ENCODE peak calls at places on chromosome 12, in six cellular contexts. S is suprapubic skin, K is testis, R is prostate gland, V is psoas muscle, A is A549. B is an unnamed sample.

GRCh38 chr12:95802482-95803264 is 12.1 kb upstream of the NTN4 start:
- DNase-seq in V (no peak), S (no peak), K (no peak), A (peak), R (peak), B (no peak)

GRCh38 chr12:124015791-124016510 is 42.9 kb downstream of the ZNF664 start:
- DNase-seq in K (no peak), R (no peak), A (no peak), S (no peak), V (no peak), B (no peak)

GRCh38 chr12:91685917-91686316 is 459.7 kb downstream of the BTG1 start:
- DNase-seq in K (no peak), R (no peak), A (peak), S (no peak), V (no peak), B (no peak)

GRCh38 chr12:60693019-60693626 is 1097.3 kb downstream of the SLC16A7 start:
- DNase-seq in S (no peak), K (no peak), V (no peak), R (no peak), A (no peak), B (no peak)

GRCh38 chr12:120625557-120626419 is 14.6 kb upstream of the CABP1 start:
- DNase-seq in V (no peak), A (peak), K (peak), S (no peak), R (no peak), B (no peak)

GRCh38 chr12:91205791-91206190 is 23.2 kb upstream of the DCN start:
- DNase-seq in S (no peak), R (no peak), V (no peak), A (no peak), K (no peak), B (no peak)

GRCh38 chr12:125185740-125186470 is 120.7 kb downstream of the AACS start:
- DNase-seq in A (peak), S (no peak), R (peak), K (peak), V (peak), B (no peak)

GRCh38 chr12:106945261-106945851 is 10.4 kb upstream of the TMEM263 start:
- DNase-seq in K (no peak), V (no peak), A (no peak), R (no peak), S (no peak), B (no peak)

GRCh38 chr12:19967486-19967885 is 400.9 kb upstream of the PDE3A start:
- DNase-seq in A (peak), R (no peak), V (no peak), K (no peak), S (no peak), B (no peak)

GRCh38 chr12:84874125-84874824 is 38.3 kb downstream of the SLC6A15 start:
- DNase-seq in R (no peak), K (no peak), A (peak), V (no peak), S (no peak), B (no peak)

GRCh38 chr12:113955109-113955970 is 10.8 kb downstream of the RBM19 start:
- DNase-seq in V (no peak), A (peak), K (no peak), S (no peak), R (no peak), B (no peak)

GRCh38 chr12:109542876-109543275 is 30.4 kb downstream of the MMAB start:
- DNase-seq in S (no peak), V (no peak), R (no peak), A (no peak), K (no peak), B (no peak)

GRCh38 chr12:55736780-55737580 is 5.9 kb upstream of the GDF11 start:
- DNase-seq in R (peak), V (peak), S (peak), K (peak), A (peak), B (no peak)

GRCh38 chr12:12736759-12737676 is 19.9 kb downstream of the CDKN1B start:
- DNase-seq in K (no peak), A (peak), S (no peak), R (no peak), V (no peak), B (no peak)

GRCh38 chr12:53485955-53486729 is 13.1 kb downstream of the MAP3K12 start:
- DNase-seq in V (no peak), S (no peak), K (no peak), R (no peak), A (no peak), B (no peak)

GRCh38 chr12:103955811-103956514 is 9.7 kb upstream of the TDG start:
- DNase-seq in R (no peak), K (no peak), V (no peak), A (no peak), S (no peak), B (no peak)

GRCh38 chr12:101117842-101118241 is 92.2 kb downstream of the SLC5A8 start:
- DNase-seq in R (no peak), S (no peak), K (no peak), A (no peak), V (no peak), B (no peak)

GRCh38 chr12:63419119-63419518 is 249.2 kb downstream of the DPY19L2 start:
- DNase-seq in V (no peak), S (no peak), R (no peak), A (no peak), K (no peak), B (no peak)

GRCh38 chr12:120230326-120230973 is 29.5 kb upstream of the RPLP0 start:
- DNase-seq in V (peak), A (peak), S (no peak), R (peak), K (peak), B (peak)

GRCh38 chr12:75481774-75482173 is 1.2 kb downstream of the GLIPR1 start:
- DNase-seq in A (no peak), V (no peak), R (no peak), S (no peak), K (no peak), B (no peak)

GRCh38 chr12:19236656-19237055 is 107.1 kb downstream of the PLEKHA5 start:
- DNase-seq in A (no peak), S (no peak), V (no peak), K (no peak), R (no peak), B (no peak)

GRCh38 chr12:122886851-122887816 is 8.8 kb downstream of the VPS37B start:
- DNase-seq in R (no peak), V (no peak), S (no peak), K (no peak), A (peak), B (no peak)

GRCh38 chr12:101455685-101456084 is 19.5 kb upstream of the SPIC start:
- DNase-seq in R (no peak), V (no peak), K (no peak), S (no peak), A (no peak), B (no peak)

GRCh38 chr12:27709932-27710591 is 570 bp upstream of the MRPS35 start:
- DNase-seq in R (peak), V (no peak), A (no peak), S (no peak), K (no peak), B (no peak)

GRCh38 chr12:121794532-121795028 is 1.1 kb upstream of the RHOF start:
- DNase-seq in V (peak), A (no peak), R (no peak), K (no peak), S (peak), B (no peak)

GRCh38 chr12:39931857-39932256 is 174.0 kb downstream of the SLC2A13 start:
- DNase-seq in K (no peak), S (no peak), V (no peak), A (no peak), R (no peak), B (no peak)

GRCh38 chr12:62934799-62935674 is at the start of gene PPM1H:
- DNase-seq in V (peak), S (peak), K (peak), A (peak), R (peak), B (no peak)

GRCh38 chr12:3837049-3837448 is 36.1 kb downstream of the PARP11 start:
- DNase-seq in K (no peak), V (no peak), R (no peak), S (no peak), A (no peak), B (no peak)

GRCh38 chr12:131766382-131767107 is 55.7 kb downstream of the SFSWAP start:
- DNase-seq in K (no peak), A (no peak), S (no peak), V (no peak), R (no peak), B (no peak)

GRCh38 chr12:105355752-105356151 is 25.3 kb downstream of the C12orf75 start:
- DNase-seq in A (no peak), R (no peak), V (no peak), S (no peak), K (no peak), B (no peak)

GRCh38 chr12:57006809-57007475 is 596 bp upstream of the ZBTB39 start:
- DNase-seq in S (no peak), K (no peak), V (no peak), R (no peak), A (no peak), B (no peak)
- H3K4me3 ChIP-seq in S (peak), K (no peak), V (peak), R (peak), A (peak), B (no peak)

GRCh38 chr12:6120796-6121473 is 3.5 kb downstream of the VWF start:
- DNase-seq in K (no peak), A (no peak), R (no peak), V (no peak), S (no peak), B (no peak)

GRCh38 chr12:6118891-6119568 is 5.4 kb downstream of the VWF start:
- DNase-seq in S (no peak), K (no peak), A (no peak), R (no peak), V (no peak), B (no peak)

GRCh38 chr12:6124411-6125151 is at the start of gene VWF:
- DNase-seq in R (no peak), V (no peak), K (no peak), A (no peak), S (peak), B (no peak)

GRCh38 chr12:6122211-6122610 is 2.3 kb downstream of the VWF start:
- DNase-seq in R (no peak), A (no peak), S (no peak), V (no peak), K (peak), B (no peak)

DNA sequence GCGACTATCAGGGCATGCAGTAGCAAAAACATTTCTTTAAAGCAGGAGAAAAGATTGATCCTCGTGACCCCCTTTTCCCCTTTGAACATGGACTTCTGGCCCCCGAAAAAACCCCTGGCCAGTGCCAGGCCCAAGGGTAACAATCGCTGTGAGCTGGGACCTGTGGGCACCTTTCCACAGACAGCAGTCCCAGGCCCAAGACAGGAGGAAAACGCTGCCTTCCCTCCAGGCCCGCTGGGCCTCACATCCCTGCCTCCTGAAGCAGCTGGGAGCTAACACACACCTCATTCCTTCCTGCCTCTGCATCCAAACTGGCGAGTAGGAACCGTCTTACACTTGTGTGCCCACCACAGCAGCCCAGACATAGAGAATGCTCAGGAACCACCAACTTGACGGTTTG is 1.2 kb downstream of the VWF start:
- DNase-seq in R (no peak), S (no peak), A (no peak), V (no peak), K (no peak), B (no peak)
- H3K4me3 ChIP-seq in R (no peak), S (peak), A (no peak), V (peak), K (no peak), B (no peak)

DNA sequence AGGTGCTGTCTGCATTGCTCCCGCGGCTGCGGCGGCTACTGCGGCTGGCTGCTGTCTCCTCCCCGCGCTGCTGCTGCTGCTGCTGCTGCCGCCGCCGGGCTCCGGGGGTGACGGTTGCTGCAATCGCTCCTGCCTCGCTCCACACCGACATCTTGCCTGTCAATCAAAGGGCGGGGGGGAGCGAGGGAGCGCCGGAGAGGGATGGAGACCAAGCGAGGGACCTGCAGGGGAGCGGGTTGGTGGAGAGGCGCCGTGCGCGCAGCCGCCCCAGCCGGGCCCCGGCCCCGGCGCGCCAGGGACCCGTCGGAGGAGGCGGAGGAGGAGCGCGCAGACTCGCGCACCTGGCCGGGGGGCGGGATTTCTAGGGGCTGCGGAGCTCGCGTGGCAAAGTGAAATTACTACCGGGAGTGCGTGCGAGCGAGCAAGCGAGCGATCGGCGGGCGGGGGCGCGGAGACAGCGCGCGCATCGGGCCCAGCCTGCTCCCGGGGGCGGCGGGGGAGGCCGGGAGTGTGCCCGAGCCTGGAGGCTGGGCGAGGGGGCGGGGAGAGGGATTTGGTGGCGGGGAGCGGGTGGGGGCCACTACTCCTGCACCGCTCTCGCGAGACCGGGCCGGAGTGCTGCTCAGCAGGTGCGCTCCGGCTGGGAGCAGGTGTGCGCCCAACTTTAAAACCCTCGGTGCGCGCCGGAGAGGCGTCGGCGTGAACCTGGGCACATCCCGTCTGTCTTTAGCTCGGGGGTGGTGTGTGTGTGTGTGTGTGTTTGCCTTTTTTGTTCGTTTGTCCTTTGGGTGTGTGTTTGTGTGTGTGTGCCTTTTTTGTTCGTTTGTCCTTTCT is at the start of gene KSR2:
- DNase-seq in K (peak), A (peak), S (no peak), V (peak), R (peak), B (no peak)
- H3K4me3 ChIP-seq in K (peak), A (peak), S (peak), V (peak), R (peak), B (no peak)

GRCh38 chr12:128543493-128543892 is 276.5 kb downstream of the TMEM132C start:
- DNase-seq in K (no peak), S (no peak), R (no peak), V (no peak), A (no peak), B (no peak)
- H3K4me3 ChIP-seq in K (no peak), S (no peak), R (no peak), V (no peak), A (no peak), B (no peak)

DNA sequence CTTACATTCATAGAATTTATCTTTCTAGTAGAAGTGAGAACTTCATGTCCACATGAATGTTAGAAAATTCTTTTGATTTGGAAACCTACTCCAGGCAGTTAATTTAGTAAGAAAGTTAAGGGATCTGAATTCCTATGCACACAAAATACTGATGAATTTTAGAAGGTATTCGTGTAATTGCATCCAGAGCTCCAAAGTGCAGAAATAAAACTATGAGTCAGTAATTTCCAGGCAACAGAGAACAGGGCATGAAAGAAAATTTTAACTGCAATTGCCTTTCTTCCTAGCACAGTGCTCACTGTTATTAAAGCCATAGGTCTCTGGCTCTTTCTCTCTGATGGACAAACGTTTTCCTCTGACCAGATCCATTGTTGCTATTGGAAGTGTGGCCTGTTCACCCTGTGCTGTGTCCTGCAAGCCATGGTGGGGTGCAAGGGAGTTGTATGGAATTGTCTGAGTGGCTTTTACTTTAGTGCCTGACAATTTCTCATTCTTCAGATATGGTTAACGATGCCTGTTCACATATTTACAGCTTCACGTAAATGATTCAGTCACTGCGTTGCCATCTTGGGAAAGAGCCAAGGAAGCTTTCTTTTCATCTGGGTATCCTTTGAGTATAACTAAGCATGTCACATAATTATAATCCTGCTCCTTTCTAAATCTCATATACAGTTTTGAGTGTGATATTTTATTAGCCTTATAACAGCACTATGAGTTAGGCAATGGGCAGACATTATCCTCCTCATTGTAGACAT is 145.1 kb downstream of the ACSS3 start:
- DNase-seq in S (no peak), A (no peak), R (no peak), K (no peak), V (no peak), B (no peak)
- H3K4me3 ChIP-seq in S (no peak), A (no peak), R (no peak), K (no peak), V (no peak), B (no peak)

DNA sequence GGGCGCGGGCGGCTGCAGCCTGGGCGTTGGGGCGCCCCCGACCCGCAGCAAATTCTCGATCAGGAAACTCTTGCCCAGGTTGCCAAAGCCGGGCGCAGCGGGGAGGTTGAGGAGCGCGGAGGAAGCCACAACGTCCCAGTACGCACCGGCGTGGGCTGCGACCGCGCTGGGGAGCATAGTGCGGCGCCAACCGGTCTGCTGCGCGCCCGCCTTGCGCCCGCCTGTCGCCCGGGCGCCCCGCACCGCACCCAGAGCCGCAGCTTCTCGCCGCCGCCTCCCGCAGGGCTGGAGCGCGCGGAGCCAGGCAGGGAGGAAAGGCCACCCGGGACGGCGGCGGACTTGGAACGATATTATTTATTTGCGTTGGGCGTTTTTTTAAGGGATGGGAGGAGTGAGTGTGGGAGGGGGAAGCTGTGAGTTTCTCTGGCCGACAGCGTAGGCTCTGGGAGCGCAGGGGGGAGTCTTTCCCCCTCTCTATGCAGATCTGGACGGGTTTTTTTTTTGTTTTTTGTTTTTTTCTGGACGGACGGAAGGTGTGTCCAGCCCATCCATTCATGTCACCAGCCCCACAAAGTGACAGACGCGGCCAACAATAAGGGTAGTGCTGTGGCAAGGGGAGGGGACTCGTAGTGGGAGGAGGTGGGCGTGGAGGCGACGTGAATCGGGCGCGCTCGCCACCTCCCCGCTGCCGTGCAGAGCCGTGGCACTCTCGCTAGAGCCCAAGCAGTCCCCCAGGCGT is at the start of gene DBX2:
- DNase-seq in A (no peak), V (no peak), R (no peak), S (no peak), K (peak), B (no peak)
- H3K4me3 ChIP-seq in A (peak), V (peak), R (peak), S (peak), K (peak), B (no peak)

DNA sequence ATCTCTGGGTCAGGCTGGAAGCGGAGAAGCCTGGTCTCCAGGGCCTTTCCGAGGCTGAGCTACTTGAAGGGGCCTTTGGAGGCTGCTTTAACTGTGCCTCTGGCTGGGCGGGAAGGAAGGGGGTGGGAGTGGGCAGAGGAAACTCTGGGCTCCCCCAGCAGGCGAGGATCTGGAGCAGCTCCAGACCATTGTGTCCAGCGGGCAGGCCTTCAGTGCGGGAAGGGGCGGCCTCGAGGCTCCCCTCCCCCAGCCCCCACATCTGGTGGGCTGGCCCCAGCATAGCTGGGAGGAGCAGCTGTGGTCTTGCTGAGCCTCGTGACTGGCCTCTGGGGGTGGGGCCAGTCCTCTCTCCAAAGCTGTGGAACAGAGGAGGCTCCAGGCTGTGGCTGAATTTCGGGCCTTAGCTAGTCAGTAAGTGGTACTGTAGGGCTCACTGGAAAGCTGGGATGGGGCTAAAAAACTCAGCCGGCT is 3.4 kb downstream of the TAMALIN start:
- DNase-seq in A (no peak), K (peak), R (no peak), V (peak), S (peak), B (peak)
- H3K4me3 ChIP-seq in A (no peak), K (no peak), R (no peak), V (peak), S (peak), B (peak)